ENCODE peak calls at places on chromosomes 4 and X, in nine cellular contexts. Z is stomach, J is pancreas, G is lung, N is MM.1S, K is body of pancreas, C is psoas muscle, W is IMR-90, R is SK-N-SH. D is an unnamed sample. For H3K4me1, the result is how much of the 10 kb centered on the place peaks cover.

GRCh38 chr4:24322517-24322916 is 261.8 kb downstream of the DHX15 start:
- DNase-seq in Z (no peak), K (no peak), W (peak), G (no peak), C (no peak), J (no peak), R (no peak), N (no peak), D (no peak)

GRCh38 chr4:15917297-15917696 is 21.2 kb downstream of the FGFBP1 start:
- DNase-seq in W (no peak), G (no peak), C (no peak), N (no peak), K (no peak), J (no peak), Z (no peak), R (no peak), D (no peak)

GRCh38 chr4:157048248-157048647 is 27.7 kb upstream of the GLRB start:
- DNase-seq in C (peak), K (peak), Z (no peak), G (peak), R (no peak), J (no peak), W (peak), N (no peak), D (no peak)

GRCh38 chr4:7651461-7651921 is 216.8 kb upstream of the PSAPL1 start:
- DNase-seq in G (no peak), R (peak), C (peak), J (no peak), K (peak), Z (no peak), N (no peak), W (peak), D (no peak)

GRCh38 chrX:42967681-42968080 is 189.7 kb upstream of the PPP1R2C start:
- DNase-seq in N (no peak), C (no peak), W (no peak), R (no peak), K (no peak), G (no peak), J (no peak), Z (no peak), D (no peak)

GRCh38 chrX:52271212-52271611 is 86.5 kb downstream of the MAGED4 start:
- DNase-seq in Z (no peak), R (no peak), C (no peak), N (peak), J (no peak), K (peak), W (no peak), G (no peak), D (no peak)

GRCh38 chr4:1502976-1503375 is 96.7 kb upstream of the NKX1-1 start:
- DNase-seq in W (no peak), Z (no peak), K (peak), C (no peak), R (peak), J (no peak), N (no peak), G (no peak), D (peak)

GRCh38 chr4:148770377-148770776 is 328.2 kb upstream of the NR3C2 start:
- DNase-seq in Z (no peak), N (no peak), J (no peak), R (no peak), K (no peak), W (no peak), G (no peak), C (no peak), D (no peak)

GRCh38 chr4:2364654-2365053 is 53.8 kb downstream of the ZFYVE28 start:
- DNase-seq in G (no peak), J (peak), R (no peak), K (peak), C (peak), Z (peak), N (no peak), W (no peak), D (no peak)

GRCh38 chr4:185512516-185512915 is 22.8 kb downstream of the PDLIM3 start:
- DNase-seq in Z (no peak), K (no peak), N (no peak), J (no peak), G (no peak), C (no peak), W (peak), R (no peak), D (no peak)

GRCh38 chr4:90852232-90852631 is 725.0 kb downstream of the CCSER1 start:
- DNase-seq in R (no peak), J (no peak), W (no peak), C (no peak), N (no peak), G (no peak), K (no peak), Z (no peak), D (no peak)

DNA sequence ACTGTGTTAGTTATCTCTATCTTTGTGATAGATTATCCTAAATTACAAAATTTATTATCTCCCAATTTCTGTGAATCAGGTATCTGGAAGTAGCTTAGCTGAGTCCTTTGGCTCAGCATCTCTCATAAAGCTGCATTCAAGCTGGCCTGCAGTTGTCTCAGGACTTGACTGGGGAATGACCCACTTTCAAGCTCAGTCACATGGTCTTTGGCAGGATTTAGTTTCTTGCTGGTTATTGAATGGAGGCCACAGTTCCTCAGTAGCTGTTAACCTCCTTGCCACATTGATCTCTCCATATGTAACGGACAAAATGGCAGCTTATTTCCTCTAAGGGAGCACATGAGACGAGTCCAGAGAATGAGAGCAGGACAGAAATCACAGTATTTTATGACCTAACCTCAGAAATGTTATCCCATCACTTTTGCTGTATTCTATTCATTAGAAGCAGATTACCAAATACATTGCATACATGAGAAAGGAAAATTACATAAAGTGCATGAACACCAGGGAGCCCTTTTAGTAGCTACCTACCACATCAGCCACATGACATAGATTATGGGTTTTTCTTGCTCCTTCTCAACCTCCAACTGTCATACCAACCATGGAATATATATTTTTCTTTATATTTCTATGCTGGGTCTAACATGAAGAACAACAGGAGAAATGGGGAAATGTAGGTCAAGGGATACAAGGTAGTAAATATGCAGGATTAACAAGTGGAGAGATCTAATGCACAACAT is 730.1 kb downstream of the CCSER1 start:
- DNase-seq in W (no peak), N (no peak), G (no peak), K (no peak), R (no peak), C (no peak), J (no peak), Z (no peak), D (no peak)
- H3K4me3 ChIP-seq in W (no peak), N (no peak), G (no peak), K (no peak), R (no peak), C (no peak), J (no peak), Z (no peak), D (no peak)

GRCh38 chr4:103026868-103027267 is 7.4 kb upstream of the SLC9B1 start:
- DNase-seq in C (no peak), R (no peak), J (no peak), N (no peak), K (no peak), Z (no peak), W (peak), G (no peak), D (no peak)
- H3K4me1 ChIP-seq in C (under half), R (under half), J (under half), N (under half), K (under half), Z (under half), W (under half), G (under half), D (under half)

GRCh38 chr4:102827674-102828496 is 534 bp upstream of the UBE2D3 start:
- DNase-seq in R (peak), K (peak), C (peak), W (peak), J (peak), Z (peak), N (peak), G (peak), D (peak)
- TF ChIP-seq CTCF in R (no peak), K (no peak), C (no peak), W (no peak), J (no peak), Z (no peak), N (peak), G (no peak), D (no peak)

DNA sequence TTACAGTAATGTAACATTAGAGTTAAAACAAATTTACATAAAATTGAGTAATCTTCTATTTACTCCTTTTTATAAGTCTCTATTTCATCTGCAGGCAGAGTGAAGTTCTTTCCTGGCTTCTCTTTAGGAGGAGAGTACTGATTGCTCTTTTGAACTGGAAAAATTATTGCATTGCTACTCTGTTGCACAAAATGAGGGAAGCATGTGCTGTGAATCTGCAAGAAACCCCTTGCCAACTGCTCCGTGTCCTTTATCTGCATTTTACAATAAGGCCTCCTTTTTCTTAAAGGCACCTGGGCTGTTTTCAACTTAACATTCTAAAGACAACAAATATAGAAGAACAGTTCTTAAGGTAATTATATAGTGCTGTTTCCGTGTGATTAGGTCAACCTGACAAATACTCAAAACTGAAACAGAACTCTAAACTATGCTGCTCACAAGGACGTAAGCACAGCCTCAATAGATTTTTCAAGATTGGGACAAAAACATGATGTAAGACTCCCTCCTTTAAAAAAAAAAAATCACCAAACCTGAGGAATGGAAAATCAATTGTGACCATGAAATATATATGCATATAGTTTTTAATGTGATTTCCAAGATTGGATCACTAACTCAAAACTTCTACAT is 716.6 kb upstream of the INTU start:
- DNase-seq in K (no peak), N (no peak), J (no peak), W (no peak), C (no peak), Z (no peak), R (no peak), G (no peak), D (no peak)
- H3K4me3 ChIP-seq in K (no peak), N (no peak), J (no peak), W (peak), C (no peak), Z (no peak), R (peak), G (no peak), D (no peak)

DNA sequence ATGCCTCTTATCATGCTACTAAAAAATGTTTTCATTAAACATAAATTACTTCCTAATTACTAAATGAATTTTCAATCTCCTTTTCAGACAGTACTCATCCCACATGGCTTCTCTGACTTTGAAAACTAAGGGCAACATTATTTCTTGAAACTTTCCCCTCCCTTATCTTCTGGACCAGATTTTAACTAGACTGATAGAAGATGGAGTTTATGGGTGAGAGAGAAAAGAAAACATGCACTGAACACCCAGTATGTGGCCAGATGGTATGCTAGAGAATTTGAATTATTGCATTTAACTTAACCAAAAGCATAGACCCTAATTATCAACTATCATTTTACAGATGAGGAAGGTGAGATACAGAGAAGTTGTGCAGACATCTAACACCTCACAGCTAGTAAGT is 16.8 kb downstream of the CNOT6L start:
- DNase-seq in Z (no peak), C (no peak), R (no peak), N (no peak), J (no peak), W (no peak), K (no peak), G (no peak), D (no peak)
- H3K4me1 ChIP-seq in Z (under half), C (under half), R (under half), N (under half), J (under half), W (under half), K (half or more), G (under half), D (under half)

GRCh38 chr4:124199755-124200154 is 512.8 kb downstream of the ANKRD50 start:
- DNase-seq in G (no peak), W (peak), N (no peak), J (no peak), C (no peak), K (no peak), Z (no peak), R (no peak), D (no peak)

GRCh38 chr4:124206779-124207605 is 505.5 kb downstream of the ANKRD50 start:
- DNase-seq in Z (no peak), N (no peak), J (peak), K (peak), W (peak), G (no peak), C (no peak), R (no peak), D (no peak)

GRCh38 chr4:124203613-124204284 is 508.8 kb downstream of the ANKRD50 start:
- DNase-seq in Z (no peak), G (no peak), C (no peak), W (peak), K (no peak), N (no peak), J (no peak), R (no peak), D (no peak)

GRCh38 chr4:124199185-124199584 is 513.3 kb downstream of the ANKRD50 start:
- DNase-seq in Z (no peak), K (no peak), G (no peak), J (no peak), N (no peak), R (no peak), C (no peak), W (no peak), D (no peak)

GRCh38 chr4:124202106-124202505 is 510.4 kb downstream of the ANKRD50 start:
- DNase-seq in N (no peak), K (peak), G (no peak), C (peak), R (no peak), Z (no peak), J (no peak), W (peak), D (no peak)
- TF ChIP-seq CTCF in N (no peak), K (peak), G (no peak), C (no peak), R (peak), Z (no peak), J (no peak), W (no peak), D (no peak)

GRCh38 chr4:41611881-41612871 is 74.2 kb downstream of the LIMCH1 start:
- DNase-seq in K (peak), G (peak), W (peak), R (peak), Z (peak), J (peak), C (peak), N (no peak), D (no peak)
- H3K4me3 ChIP-seq in K (no peak), G (no peak), W (no peak), R (no peak), Z (no peak), J (no peak), C (no peak), N (no peak), D (no peak)

DNA sequence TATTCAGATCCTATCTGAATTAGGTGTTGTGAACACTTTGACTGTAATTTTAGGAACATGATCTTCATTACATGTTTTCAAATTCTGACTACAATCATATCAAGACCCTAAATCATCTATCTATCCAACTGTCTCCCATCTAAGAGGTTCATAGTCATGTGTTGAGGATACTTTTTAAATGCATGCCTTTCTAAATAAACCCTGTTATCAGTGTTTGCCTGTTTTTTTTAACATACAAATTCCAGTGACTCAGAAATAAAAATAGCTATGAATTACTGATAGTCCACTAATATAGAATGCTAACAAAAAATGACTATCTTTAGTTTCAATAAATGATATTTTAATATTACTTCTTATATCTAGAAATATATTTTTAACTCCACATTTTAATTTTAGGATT is 8.0 kb downstream of the RAB28 start:
- DNase-seq in C (no peak), K (no peak), N (no peak), Z (no peak), W (no peak), J (no peak), R (no peak), G (no peak), D (no peak)
- H3K4me1 ChIP-seq in C (under half), K (under half), N (under half), Z (under half), W (under half), J (under half), R (under half), G (under half), D (under half)

DNA sequence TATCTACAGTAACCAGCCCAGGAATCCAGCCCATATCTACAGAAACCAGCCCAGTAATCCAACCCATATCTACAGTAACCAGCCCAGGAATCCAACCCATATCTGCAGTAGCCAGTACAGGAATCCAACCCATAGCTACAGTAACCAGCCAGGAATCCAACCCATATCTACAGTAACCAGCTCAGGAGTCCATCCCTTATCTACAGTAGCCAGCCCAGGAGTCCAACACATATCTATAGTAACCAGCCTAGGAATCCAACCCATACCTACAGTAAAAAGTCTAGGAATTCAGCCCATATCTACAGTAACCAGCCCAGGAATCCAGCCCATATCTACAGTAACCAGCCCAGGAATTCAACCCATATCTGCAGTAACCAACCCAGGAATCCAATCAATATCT is 445.0 kb upstream of the BOD1L1 start:
- DNase-seq in N (no peak), C (no peak), K (no peak), R (no peak), G (no peak), Z (no peak), W (no peak), J (no peak), D (no peak)
- TF ChIP-seq CTCF in N (no peak), C (no peak), K (no peak), R (no peak), G (no peak), Z (no peak), W (no peak), J (no peak), D (no peak)

DNA sequence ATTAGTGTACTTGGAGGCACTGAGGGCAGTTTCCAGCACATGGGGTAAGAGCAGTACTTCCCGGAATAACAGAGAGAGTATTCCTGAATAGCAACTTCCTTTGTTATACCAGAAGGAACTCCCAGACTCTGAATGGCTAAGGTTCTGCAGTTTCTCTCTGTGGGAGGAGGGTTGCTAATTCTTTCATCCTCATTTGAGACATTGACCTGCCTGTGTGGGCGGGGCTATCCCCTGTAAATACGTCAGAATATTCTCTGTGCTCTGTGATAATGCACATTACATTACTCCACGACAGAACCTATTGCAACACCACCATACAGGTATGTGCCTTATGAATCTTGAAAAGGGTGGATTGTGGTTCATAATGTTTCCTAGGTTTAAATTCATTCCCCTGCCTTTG is 52.7 kb downstream of the SPINK2 start:
- DNase-seq in J (no peak), W (no peak), N (no peak), C (no peak), G (no peak), K (no peak), R (no peak), Z (no peak), D (no peak)
- H3K4me3 ChIP-seq in J (no peak), W (no peak), N (no peak), C (no peak), G (no peak), K (no peak), R (no peak), Z (no peak), D (no peak)